ENCODE peak calls at places on chromosomes 4 and X, in five cellular contexts. A is HCT116, C is WERI-Rb-1, F is left colon, P is H54. R is an unnamed sample.

GRCh38 chr4:63080929-63081328 is 1328.3 kb downstream of the TECRL start:
- DNase-seq in P (no peak), C (no peak), F (no peak), A (no peak), R (no peak)

GRCh38 chrX:47497274-47497673 is 14.3 kb upstream of the ZNF41 start:
- DNase-seq in P (no peak), A (no peak), C (no peak), F (no peak), R (no peak)

GRCh38 chrX:43717161-43717560 is 61.1 kb downstream of the MAOA start:
- DNase-seq in F (no peak), C (no peak), P (no peak), A (no peak), R (no peak)

GRCh38 chrX:20271730-20272129 is 5.0 kb upstream of the RPS6KA3 start:
- DNase-seq in A (no peak), C (no peak), P (no peak), F (no peak), R (no peak)

GRCh38 chr4:18322111-18322510 is 300.6 kb upstream of the LCORL start:
- DNase-seq in F (no peak), A (no peak), P (no peak), C (peak; percentile 14), R (no peak)

GRCh38 chr4:138609943-138610350 is 367.8 kb upstream of the SLC7A11 start:
- DNase-seq in P (peak; percentile 4), F (no peak), C (no peak), A (no peak), R (no peak)

GRCh38 chr4:41977709-41978108 is 3.8 kb upstream of the DCAF4L1 start:
- DNase-seq in C (no peak), A (no peak), P (no peak), F (no peak), R (no peak)

GRCh38 chr4:3042226-3042625 is 32.1 kb downstream of the HTT-AS start:
- DNase-seq in C (no peak), F (no peak), A (no peak), P (no peak), R (no peak)

R was measured in Panc1.